ENCODE peak calls at places on chromosome 1, in six cellular contexts. N, W, A, B, P and U are unnamed samples.

GRCh38 chr1:149844096-149844495 is 55.3 kb upstream of the BOLA1 start:
- DNase-seq in N (no peak), W (no peak), A (no peak), B (no peak), P (no peak), U (no peak)

GRCh38 chr1:8422439-8423133 is 104.7 kb downstream of the SLC45A1 start:
- DNase-seq in N (no peak), W (no peak), A (no peak), B (no peak), P (no peak), U (no peak)

GRCh38 chr1:181166377-181167196 is 78.1 kb downstream of the IER5 start:
- DNase-seq in N (no peak), W (peak; percentile 79), A (no peak), B (peak; percentile 31), P (peak; percentile 58), U (peak; percentile 57)

GRCh38 chr1:32336963-32337675 is 1.1 kb upstream of the MARCKSL1 start:
- DNase-seq in N (no peak), W (no peak), A (no peak), B (no peak), P (no peak), U (no peak)

GRCh38 chr1:21022279-21023040 is 154.2 kb downstream of the EIF4G3 start:
- DNase-seq in N (no peak), W (peak; percentile 88), A (no peak), B (peak; percentile 88), P (peak; percentile 92), U (peak; percentile 95)

GRCh38 chr1:100292711-100293110 is 26.7 kb downstream of the RTCA start:
- DNase-seq in N (no peak), W (no peak), A (no peak), B (no peak), P (no peak), U (no peak)

GRCh38 chr1:150441121-150441520 is 46.1 kb upstream of the TARS2 start:
- DNase-seq in N (no peak), W (no peak), A (no peak), B (no peak), P (no peak), U (no peak)

GRCh38 chr1:107919953-107920352 is 45.0 kb downstream of the VAV3 start:
- DNase-seq in N (no peak), W (no peak), A (no peak), B (no peak), P (no peak), U (no peak)

GRCh38 chr1:205484985-205485967 is 19.2 kb upstream of the CDK18 start:
- DNase-seq in N (peak; percentile 86), W (peak; percentile 76), A (no peak), B (no peak), P (peak; percentile 85), U (peak; percentile 75)

GRCh38 chr1:165883056-165883455 is 55.6 kb downstream of the UCK2 start:
- DNase-seq in N (no peak), W (no peak), A (no peak), B (peak; percentile 40), P (no peak), U (no peak)

GRCh38 chr1:1058088-1058905 is 15.8 kb downstream of the RNF223 start:
- DNase-seq in N (no peak), W (no peak), A (no peak), B (no peak), P (no peak), U (no peak)

GRCh38 chr1:159790237-159790917 is 9.6 kb downstream of the DUSP23 start:
- DNase-seq in N (no peak), W (peak; percentile 13), A (no peak), B (no peak), P (no peak), U (no peak)

GRCh38 chr1:20993716-20994115 is 183.0 kb downstream of the EIF4G3 start:
- DNase-seq in N (no peak), W (no peak), A (no peak), B (no peak), P (no peak), U (no peak)

GRCh38 chr1:94351441-94351840 is 66.7 kb upstream of the ABCD3 start:
- DNase-seq in N (no peak), W (peak; percentile 22), A (no peak), B (no peak), P (no peak), U (no peak)